ENCODE peak calls at places on chromosomes 12 and 14, in six cellular contexts. L is tibial nerve, W is H9, A is psoas muscle, B is left ventricle myocardium inferior, V is adrenal gland. T is an unnamed sample. For H3K9me3, the result is how much of the 10 kb centered on the place peaks cover.

GRCh38 chr14:66507181-66507721 is 696 bp upstream of the GPHN start:
- DNase-seq in L (no peak), W (no peak), A (no peak), B (no peak), V (no peak), T (no peak)

GRCh38 chr14:98705826-98706225 is 566.2 kb downstream of the BCL11B start:
- DNase-seq in L (no peak), W (no peak), A (no peak), B (no peak), V (no peak), T (no peak)

GRCh38 chr14:26841920-26842741 is 244.3 kb upstream of the NOVA1 start:
- DNase-seq in L (peak), W (no peak), A (peak), B (no peak), V (peak), T (no peak)

GRCh38 chr14:30657606-30658163 is 35.6 kb downstream of the SCFD1 start:
- DNase-seq in L (no peak), W (no peak), A (no peak), B (no peak), V (no peak), T (no peak)

GRCh38 chr12:45205165-45205825 is 10.6 kb upstream of the ANO6 start:
- DNase-seq in L (no peak), W (no peak), A (no peak), B (no peak), V (no peak), T (no peak)

GRCh38 chr14:48686650-48687049 is 899.5 kb downstream of the RPS29 start:
- DNase-seq in L (no peak), W (no peak), A (no peak), B (no peak), V (no peak), T (no peak)

GRCh38 chr12:12899530-12900380 is 8.4 kb downstream of the GPRC5A start:
- DNase-seq in L (peak), W (no peak), A (peak), B (no peak), V (peak), T (no peak)

GRCh38 chr12:41932470-41932991 is 212.1 kb downstream of the GXYLT1 start:
- DNase-seq in L (peak), W (peak), A (peak), B (peak), V (peak), T (no peak)

GRCh38 chr14:74614508-74615495 is 2.8 kb upstream of the LTBP2 start:
- DNase-seq in L (no peak), W (no peak), A (no peak), B (no peak), V (no peak), T (no peak)

GRCh38 chr14:49314756-49315155 is 271.4 kb downstream of the RPS29 start:
- DNase-seq in L (no peak), W (no peak), A (no peak), B (no peak), V (no peak), T (no peak)

DNA sequence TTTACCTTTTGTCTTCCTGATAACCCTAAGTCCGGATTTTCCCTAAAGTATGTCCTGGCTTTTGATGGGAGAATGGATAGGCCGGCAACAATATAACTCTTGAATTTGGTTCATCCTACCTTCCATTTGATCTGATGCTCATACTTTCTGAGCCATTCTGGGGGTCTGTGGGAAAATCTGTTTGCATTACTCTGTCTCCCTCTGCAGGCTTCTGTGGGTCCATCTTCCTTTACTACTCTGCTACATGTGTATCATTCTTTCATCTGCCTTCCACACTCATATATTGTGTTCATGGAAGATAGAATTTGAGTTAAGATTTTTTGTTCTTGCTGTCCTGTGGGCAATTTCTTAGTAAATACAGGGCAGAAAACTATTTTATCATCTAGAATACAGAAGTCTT is 101.5 kb downstream of the NAV3 start:
- DNase-seq in L (no peak), W (peak), A (no peak), B (no peak), V (no peak), T (no peak)
- TF ChIP-seq CTCF in L (no peak), W (peak), A (no peak), B (no peak), V (no peak), T (no peak)

DNA sequence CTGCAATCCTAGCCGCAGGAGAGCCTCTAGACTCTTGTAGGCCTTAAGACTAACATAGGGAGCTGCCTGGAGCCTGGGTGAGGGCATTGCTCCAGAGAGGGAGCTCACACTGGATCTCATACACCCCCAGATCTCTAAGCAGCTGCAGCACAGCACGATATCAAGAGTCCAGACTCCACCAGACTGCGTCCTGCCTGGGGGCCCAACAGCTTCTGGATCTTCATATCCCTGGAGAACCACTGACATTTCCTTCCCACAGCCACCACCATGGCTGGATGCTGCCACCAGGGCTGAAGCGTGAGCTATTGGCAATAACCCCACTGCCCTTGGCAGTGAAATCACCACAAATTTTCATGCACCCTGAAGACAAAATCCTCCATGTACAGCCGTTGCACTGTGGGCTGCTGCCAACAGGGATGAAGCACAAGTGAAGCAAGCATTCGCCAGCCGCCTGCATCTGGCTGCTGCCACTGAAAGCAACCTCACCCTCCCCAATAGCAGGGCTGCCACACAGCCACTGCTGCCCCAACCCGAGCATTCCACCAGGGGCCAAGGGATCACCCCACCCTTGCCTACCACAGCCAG is 28.2 kb downstream of the CACNA2D4 start:
- DNase-seq in L (no peak), W (no peak), A (no peak), B (no peak), V (no peak), T (no peak)
- H3K9me3 ChIP-seq in L (under half), W (under half), A (under half), B (under half), V (under half), T (under half)

GRCh38 chr14:37594238-37594915 is 672 bp downstream of the FOXA1 start:
- DNase-seq in L (peak), W (peak), A (no peak), B (no peak), V (peak), T (no peak)
- TF ChIP-seq CTCF in L (peak), W (peak), A (peak), B (peak), V (peak), T (no peak)

GRCh38 chr12:74235342-74235741 is 302.3 kb upstream of the ATXN7L3B start:
- DNase-seq in L (no peak), W (no peak), A (no peak), B (no peak), V (no peak), T (no peak)
- H3K9me3 ChIP-seq in L (under half), W (under half), A (under half), B (under half), V (under half), T (under half)

GRCh38 chr14:63134801-63135200 is 69.4 kb upstream of the RHOJ start:
- DNase-seq in L (no peak), W (no peak), A (no peak), B (no peak), V (no peak), T (no peak)
- TF ChIP-seq CTCF in L (peak), W (peak), A (no peak), B (no peak), V (no peak), T (no peak)

DNA sequence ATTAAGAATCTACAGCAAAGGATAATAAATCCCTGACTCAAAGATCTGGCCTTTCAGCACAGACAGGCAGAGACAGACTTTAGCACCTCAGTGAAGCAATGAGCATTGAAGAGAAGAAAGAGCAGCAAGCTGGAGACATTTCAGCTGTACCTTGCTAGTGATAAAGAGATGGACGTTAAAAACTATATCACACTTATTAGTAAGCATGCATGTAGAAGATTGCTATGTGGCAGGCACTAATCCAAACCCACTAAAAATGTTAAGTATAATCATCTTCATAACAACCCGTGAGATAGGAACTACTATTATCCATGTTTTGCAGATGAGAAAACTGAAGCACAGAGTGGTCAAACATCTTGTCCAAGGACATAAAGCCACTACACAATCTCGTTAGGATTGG is 1538.3 kb upstream of the FLRT2 start:
- DNase-seq in L (no peak), W (no peak), A (no peak), B (no peak), V (no peak), T (no peak)
- H3K9me3 ChIP-seq in L (under half), W (under half), A (under half), B (under half), V (under half), T (under half)

GRCh38 chr14:100902295-100902694 is 1.2 kb downstream of the RTL1 start:
- DNase-seq in L (no peak), W (peak), A (no peak), B (no peak), V (peak), T (no peak)
- TF ChIP-seq CTCF in L (no peak), W (peak), A (no peak), B (no peak), V (no peak), T (no peak)

DNA sequence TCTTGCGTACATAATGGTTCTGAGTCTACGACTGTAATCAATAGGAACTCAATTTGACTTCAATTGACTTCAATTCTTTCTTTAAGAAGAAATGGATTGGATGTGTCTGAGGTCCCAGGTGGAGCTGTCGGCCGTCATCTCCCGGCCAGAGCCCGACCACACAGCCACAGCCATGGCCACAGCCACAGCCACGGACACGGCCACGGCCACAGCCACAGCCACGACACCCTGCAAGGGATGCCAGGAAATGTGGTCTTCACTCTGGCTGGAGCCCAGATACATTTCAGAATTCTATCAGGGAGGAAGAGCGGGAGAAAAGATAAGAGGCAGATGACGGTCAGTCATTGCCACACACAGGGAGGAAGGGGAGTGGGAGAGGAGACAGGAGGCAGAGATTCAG is 58.9 kb downstream of the GALNT9 start:
- DNase-seq in L (no peak), W (no peak), A (no peak), B (no peak), V (no peak), T (no peak)
- H3K9me3 ChIP-seq in L (under half), W (under half), A (under half), B (under half), V (under half), T (under half)

GRCh38 chr14:36555998-36556743 is 26.2 kb downstream of the NKX2-8 start:
- DNase-seq in L (no peak), W (no peak), A (no peak), B (no peak), V (no peak), T (no peak)

GRCh38 chr14:36553650-36554260 is 28.7 kb downstream of the NKX2-8 start:
- DNase-seq in L (no peak), W (no peak), A (no peak), B (no peak), V (peak), T (no peak)

GRCh38 chr14:36556811-36557433 is 25.5 kb downstream of the NKX2-8 start:
- DNase-seq in L (no peak), W (no peak), A (no peak), B (no peak), V (no peak), T (no peak)
- TF ChIP-seq CTCF in L (peak), W (peak), A (peak), B (peak), V (peak), T (peak)

DNA sequence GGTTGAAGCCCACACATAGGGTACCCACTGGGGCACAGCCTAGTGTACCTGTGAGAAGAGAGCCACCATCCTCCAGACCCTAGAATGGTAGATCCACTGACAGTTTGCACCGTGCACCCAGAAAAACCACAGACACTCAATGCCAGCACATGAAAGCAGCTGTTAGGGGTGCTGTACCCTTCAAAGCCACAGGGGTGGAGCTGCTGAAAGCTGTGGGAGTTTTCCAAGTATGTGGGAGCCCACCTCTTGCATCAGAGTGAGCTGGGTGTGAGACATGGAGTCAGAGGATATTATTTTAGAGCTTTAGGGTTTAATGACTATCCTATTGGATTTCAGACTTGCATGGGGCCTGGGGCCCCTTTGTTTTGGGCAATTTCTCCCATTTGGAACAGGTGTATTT is 30.5 kb downstream of the TSPAN19 start:
- DNase-seq in L (no peak), W (no peak), A (no peak), B (no peak), V (no peak), T (no peak)
- H3K9me3 ChIP-seq in L (under half), W (under half), A (under half), B (under half), V (under half), T (under half)